ENCODE peak calls at places on chromosomes 12 and 14, in six cellular contexts. D is stimulated activated CD4-positive, alpha-beta T cell treated with anti-CD3 and anti-CD28 coated beads, TNF-alpha, amount 100 ng/mL, for 24 hours; R is NT2/D1; X is GM23248; H is stimulated activated naive CD4-positive, alpha-beta T cell; G is AG08396. B is an unnamed sample.

GRCh38 chr14:34699873-34700621 is 14.3 kb downstream of the CFL2 start:
- DNase-seq in X (peak), G (peak), R (no peak), H (no peak), D (no peak), B (no peak)

GRCh38 chr12:13390381-13390856 is 193.9 kb downstream of the EMP1 start:
- DNase-seq in H (no peak), R (no peak), D (no peak), X (peak), G (peak), B (no peak)

GRCh38 chr14:28061006-28061405 is 705.6 kb upstream of the FOXG1 start:
- DNase-seq in H (no peak), X (no peak), G (no peak), R (no peak), D (no peak), B (no peak)

GRCh38 chr12:3342051-3342450 is 149.0 kb upstream of the PRMT8 start:
- DNase-seq in R (peak), D (no peak), X (peak), G (peak), H (no peak), B (peak)

GRCh38 chr14:103547455-103547940 is 15.0 kb downstream of the BAG5 start:
- DNase-seq in H (no peak), G (no peak), D (no peak), R (no peak), X (no peak), B (no peak)

GRCh38 chr12:98699568-98699967 is 54.5 kb downstream of the APAF1 start:
- DNase-seq in G (no peak), R (no peak), X (peak), D (no peak), H (no peak), B (no peak)

GRCh38 chr12:13609874-13610273 is 371.5 kb downstream of the GRIN2B start:
- DNase-seq in D (no peak), R (no peak), X (no peak), G (no peak), H (no peak), B (no peak)

GRCh38 chr12:39230086-39230485 is 212.8 kb downstream of the KIF21A start:
- DNase-seq in R (no peak), H (no peak), G (no peak), X (no peak), D (no peak), B (no peak)

GRCh38 chr14:103880334-103880985 is 33.1 kb upstream of the PPP1R13B start:
- DNase-seq in R (no peak), X (peak), G (peak), D (no peak), H (peak), B (no peak)

GRCh38 chr12:106139422-106140141 is 828 bp upstream of the NUAK1 start:
- DNase-seq in R (peak), G (peak), X (peak), H (no peak), D (no peak), B (no peak)

GRCh38 chr12:3247077-3247476 is 169.9 kb downstream of the TSPAN9 start:
- DNase-seq in X (no peak), G (no peak), H (no peak), D (no peak), R (no peak), B (no peak)

GRCh38 chr12:27866382-27867101 is 86.5 kb upstream of the MANSC4 start:
- DNase-seq in H (no peak), X (peak), R (no peak), D (no peak), G (no peak), B (no peak)

GRCh38 chr14:64563696-64564095 is 13.9 kb downstream of the PPP1R36 start:
- DNase-seq in H (no peak), G (no peak), D (no peak), X (no peak), R (no peak), B (no peak)

GRCh38 chr12:6205144-6205539 is 4.9 kb downstream of the CD9 start:
- DNase-seq in G (no peak), H (no peak), R (peak), X (no peak), D (no peak), B (no peak)

GRCh38 chr12:54412786-54413185 is 6.3 kb downstream of the ITGA5 start:
- DNase-seq in X (peak), R (no peak), D (no peak), H (no peak), G (no peak), B (no peak)

GRCh38 chr12:99119943-99120342 is 474.9 kb downstream of the APAF1 start:
- DNase-seq in R (no peak), H (no peak), G (no peak), X (no peak), D (no peak), B (no peak)

GRCh38 chr14:53032161-53032803 is 81.4 kb upstream of the FERMT2 start:
- DNase-seq in H (no peak), X (peak), D (no peak), G (peak), R (no peak), B (no peak)

GRCh38 chr14:68548194-68549056 is 244.4 kb downstream of the ZFP36L1 start:
- DNase-seq in H (no peak), D (no peak), X (peak), R (no peak), G (peak), B (no peak)

B was measured in GM20000.